ENCODE peak calls at places on chromosomes 16 and 17, in four cellular contexts. H is cardiac fibroblast, R is lower leg skin, W is mesendoderm. U is an unnamed sample.

GRCh38 chr17:27446569-27447301 is 9.5 kb upstream of the KSR1 start:
- DNase-seq in H (peak), R (no peak), W (peak), U (no peak)

GRCh38 chr16:66355526-66355925 is 11.0 kb upstream of the CDH5 start:
- DNase-seq in H (no peak), R (no peak), W (no peak), U (no peak)

GRCh38 chr17:72811976-72812687 is 280.4 kb downstream of the SLC39A11 start:
- DNase-seq in H (peak), R (no peak), W (no peak), U (no peak)

GRCh38 chr16:252366-253337 is 18.0 kb downstream of the FAM234A start:
- DNase-seq in H (peak), R (no peak), W (no peak), U (no peak)

GRCh38 chr16:873243-873661 is 72.7 kb upstream of the GNG13 start:
- DNase-seq in H (no peak), R (no peak), W (no peak), U (no peak)

GRCh38 chr16:1763521-1764511 is 7.5 kb downstream of the NME3 start:
- DNase-seq in H (peak), R (no peak), W (peak), U (peak)

GRCh38 chr16:76428858-76429257 is 151.7 kb downstream of the CNTNAP4 start:
- DNase-seq in H (peak), R (no peak), W (no peak), U (no peak)

GRCh38 chr16:559021-559380 is 1.2 kb upstream of the PRR35 start:
- DNase-seq in H (no peak), R (no peak), W (no peak), U (no peak)

GRCh38 chr17:73522696-73523095 is 121.5 kb downstream of the SDK2 start:
- DNase-seq in H (no peak), R (no peak), W (no peak), U (no peak)

GRCh38 chr17:83149326-83149725 is 69.9 kb downstream of the METRNL start:
- DNase-seq in H (no peak), R (peak), W (no peak), U (no peak)

GRCh38 chr17:79623786-79624657 is 13.2 kb upstream of the RBFOX3 start:
- DNase-seq in H (no peak), R (no peak), W (no peak), U (no peak)

GRCh38 chr16:23496826-23497542 is 13.3 kb downstream of the GGA2 start:
- DNase-seq in H (peak), R (peak), W (no peak), U (no peak)

GRCh38 chr16:47142469-47143328 is 1.0 kb downstream of the NETO2 start:
- DNase-seq in H (peak), R (no peak), W (peak), U (peak)

GRCh38 chr16:54063374-54063773 is 223.2 kb downstream of the IRX3 start:
- DNase-seq in H (peak), R (no peak), W (no peak), U (no peak)

GRCh38 chr17:218711-219110 is 37.3 kb upstream of the DOC2B start:
- DNase-seq in H (no peak), R (no peak), W (no peak), U (no peak)

GRCh38 chr17:49903523-49903922 is 55.7 kb upstream of the TAC4 start:
- DNase-seq in H (no peak), R (no peak), W (no peak), U (no peak)

GRCh38 chr16:14485131-14485551 is 144.9 kb downstream of the PARN start:
- DNase-seq in H (peak), R (no peak), W (peak), U (no peak)

GRCh38 chr17:7988750-7989178 is 13.7 kb upstream of the GUCY2D start:
- DNase-seq in H (peak), R (peak), W (peak), U (peak)

GRCh38 chr17:75643033-75644017 is 10.1 kb downstream of the SMIM5 start:
- DNase-seq in H (no peak), R (no peak), W (peak), U (no peak)

GRCh38 chr17:11140028-11140427 is 101.0 kb upstream of the SHISA6 start:
- DNase-seq in H (no peak), R (no peak), W (no peak), U (peak)

GRCh38 chr17:17370711-17371110 is 67.5 kb downstream of the NT5M start:
- DNase-seq in H (no peak), R (no peak), W (no peak), U (no peak)

GRCh38 chr17:81720267-81721071 is 8.4 kb downstream of the SLC25A10 start:
- DNase-seq in H (no peak), R (no peak), W (no peak), U (no peak)

GRCh38 chr17:32926183-32926582 is 1.8 kb upstream of the TMEM98 start:
- DNase-seq in H (no peak), R (no peak), W (no peak), U (no peak)

GRCh38 chr17:40460585-40460975 is 17.3 kb downstream of the IGFBP4 start:
- DNase-seq in H (no peak), R (no peak), W (no peak), U (peak)

GRCh38 chr17:78168906-78169793 is 769 bp downstream of the SYNGR2 start:
- DNase-seq in H (peak), R (no peak), W (peak), U (peak)

GRCh38 chr16:53827741-53828140 is 123.8 kb downstream of the FTO start:
- DNase-seq in H (peak), R (no peak), W (no peak), U (no peak)

GRCh38 chr16:369275-369865 is 968 bp downstream of the MRPL28 start:
- DNase-seq in H (no peak), R (no peak), W (no peak), U (no peak)

GRCh38 chr17:79188048-79188447 is 113.4 kb downstream of the ENGASE start:
- DNase-seq in H (no peak), R (no peak), W (peak), U (peak)

GRCh38 chr16:48350716-48351115 is 34.5 kb downstream of the SIAH1 start:
- DNase-seq in H (no peak), R (no peak), W (peak), U (no peak)

GRCh38 chr16:83040174-83040573 is 413.4 kb downstream of the CDH13 start:
- DNase-seq in H (no peak), R (no peak), W (no peak), U (no peak)

DNA sequence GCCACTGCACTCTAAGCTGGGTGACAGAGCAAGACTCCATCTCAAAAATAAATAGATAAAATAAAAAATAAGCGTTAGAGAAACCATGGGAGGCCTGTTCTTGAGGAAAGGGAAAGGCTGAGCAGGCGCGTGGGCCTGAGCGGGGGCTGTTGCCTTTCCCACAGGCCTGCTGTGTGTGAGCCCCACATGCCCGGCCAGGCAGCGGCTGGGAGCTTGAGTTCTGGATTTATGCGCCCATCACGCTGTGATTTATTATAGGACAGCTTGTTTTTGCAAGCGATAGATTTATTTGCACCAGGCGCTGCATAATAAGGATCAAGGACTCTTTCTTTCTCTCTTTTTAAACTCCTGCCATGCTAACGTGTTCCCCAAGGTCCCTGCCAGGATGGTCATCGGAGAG is 14.8 kb upstream of the WFDC1 start:
- DNase-seq in H (no peak), R (no peak), W (no peak), U (no peak)
- H3K4me3 ChIP-seq in H (no peak), R (no peak), W (no peak), U (no peak)

DNA sequence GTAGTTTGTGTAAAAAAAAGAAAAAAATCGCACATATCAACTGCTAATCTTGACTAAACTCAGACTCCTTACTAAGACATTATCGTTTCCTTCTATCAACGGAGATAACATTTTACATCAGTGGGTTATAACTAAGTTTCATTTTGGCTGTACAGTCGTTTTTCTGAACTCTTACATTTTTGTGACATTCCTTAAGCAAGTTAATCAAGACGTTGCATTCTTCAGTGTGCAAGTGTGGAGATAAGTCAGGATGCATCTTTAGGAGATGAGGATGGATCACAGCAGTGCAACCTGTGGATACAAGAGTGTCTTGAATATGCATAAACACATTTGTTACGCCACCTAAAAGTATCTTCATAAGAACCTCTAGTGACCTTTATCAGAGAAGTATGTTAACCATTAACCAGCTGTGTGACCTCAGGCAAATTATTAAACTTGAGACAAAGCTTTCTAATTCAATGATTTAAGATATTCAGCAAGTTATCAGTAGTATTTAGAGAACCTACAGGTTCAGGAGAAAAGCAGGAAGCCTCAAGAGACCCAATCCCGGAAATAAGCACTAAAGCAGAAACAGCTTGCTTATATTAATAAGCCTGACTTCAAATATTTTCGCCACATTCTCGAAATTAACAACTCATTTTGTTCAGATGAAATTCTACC is 9.4 kb downstream of the CMC2 start:
- DNase-seq in H (peak), R (no peak), W (no peak), U (peak)
- H3K4me3 ChIP-seq in H (peak), R (no peak), W (no peak), U (peak)

DNA sequence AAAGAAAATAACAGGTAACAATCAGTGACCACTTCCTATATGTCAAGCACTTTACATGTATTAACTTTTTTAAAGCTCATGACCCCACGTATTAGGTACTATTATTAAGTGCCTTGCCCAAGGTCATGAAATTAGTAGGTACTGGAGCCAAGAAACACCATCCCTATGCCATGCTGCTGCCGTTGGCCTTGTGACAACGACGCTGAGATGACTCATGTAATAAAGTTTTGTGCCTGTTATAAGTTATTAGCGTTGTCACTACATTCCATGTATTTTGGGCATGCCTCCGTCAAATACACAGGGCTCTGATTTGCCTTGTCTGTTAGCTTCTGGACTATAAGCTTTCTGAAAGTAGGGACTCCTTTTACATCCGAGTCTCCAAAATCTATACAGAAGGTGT is 1.4 kb downstream of the BBS2 start:
- DNase-seq in H (no peak), R (no peak), W (no peak), U (peak)
- H3K4me3 ChIP-seq in H (no peak), R (no peak), W (no peak), U (no peak)

GRCh38 chr16:68091604-68092261 is 6.6 kb downstream of the NFATC3 start:
- DNase-seq in H (peak), R (no peak), W (no peak), U (no peak)

GRCh38 chr16:68090526-68090925 is 5.4 kb downstream of the NFATC3 start:
- DNase-seq in H (no peak), R (no peak), W (no peak), U (no peak)

GRCh38 chr16:68089067-68089466 is 3.9 kb downstream of the NFATC3 start:
- DNase-seq in H (no peak), R (no peak), W (no peak), U (no peak)

GRCh38 chr16:68088130-68088972 is 3.2 kb downstream of the NFATC3 start:
- DNase-seq in H (no peak), R (no peak), W (no peak), U (no peak)

GRCh38 chr16:68090109-68090508 is 4.9 kb downstream of the NFATC3 start:
- DNase-seq in H (no peak), R (no peak), W (no peak), U (no peak)
- H3K4me3 ChIP-seq in H (no peak), R (no peak), W (no peak), U (no peak)

GRCh38 chr16:73066321-73066926 is 18.5 kb upstream of the ZFHX3 start:
- DNase-seq in H (no peak), R (no peak), W (no peak), U (no peak)
- H3K4me3 ChIP-seq in H (no peak), R (no peak), W (no peak), U (no peak)

GRCh38 chr17:2595200-2595599 is 1.7 kb downstream of the PAFAH1B1 start:
- DNase-seq in H (no peak), R (no peak), W (no peak), U (no peak)

GRCh38 chr17:2591040-2591640 is 2.3 kb upstream of the PAFAH1B1 start:
- DNase-seq in H (no peak), R (no peak), W (no peak), U (no peak)

GRCh38 chr17:2593846-2594656 is 597 bp downstream of the PAFAH1B1 start:
- DNase-seq in H (peak), R (peak), W (peak), U (peak)

GRCh38 chr17:2594657-2595085 is 1.2 kb downstream of the PAFAH1B1 start:
- DNase-seq in H (no peak), R (no peak), W (no peak), U (peak)

DNA sequence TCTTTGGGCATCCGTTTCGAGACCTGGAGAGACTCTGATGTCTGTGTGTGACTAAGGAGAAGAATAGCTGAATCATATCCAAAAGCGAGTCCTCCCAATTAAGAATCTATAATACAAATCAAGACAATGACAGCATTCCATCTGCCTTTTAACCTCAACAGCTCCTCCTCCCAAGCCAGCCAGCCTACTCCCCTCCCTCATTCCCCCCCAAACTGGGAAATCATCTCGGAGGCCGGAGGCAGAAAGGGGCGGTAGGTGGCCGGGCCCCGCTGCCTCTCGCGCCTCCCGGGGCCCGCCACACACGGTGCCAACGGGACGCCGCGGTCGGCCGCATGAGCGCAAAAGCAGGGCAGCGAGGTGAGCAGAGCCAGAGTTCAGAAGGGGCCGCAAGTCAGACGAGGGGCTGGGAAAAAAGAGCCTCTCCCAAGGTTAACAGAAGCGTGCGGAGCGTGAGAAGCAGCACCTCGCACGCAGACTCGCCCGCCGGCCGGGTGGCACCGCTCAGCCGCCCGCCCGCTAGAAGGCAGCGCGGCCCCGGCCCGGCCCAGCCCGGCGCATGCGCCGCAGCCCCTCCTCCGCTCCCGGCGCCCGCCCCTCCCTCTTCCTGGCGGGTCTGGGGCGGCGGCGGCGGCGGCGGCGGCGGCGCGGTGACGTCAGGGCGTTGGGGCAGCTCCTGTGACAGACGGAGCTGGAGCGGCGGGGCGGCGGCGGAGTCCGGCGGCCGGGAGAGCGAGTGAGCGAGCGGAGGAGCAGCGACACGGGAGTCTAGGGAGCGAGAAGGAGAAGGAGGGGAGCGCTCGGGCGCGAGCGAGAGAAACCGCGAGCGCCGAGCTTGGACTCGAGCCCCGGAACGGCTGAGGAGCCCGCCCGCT is at the start of gene PAFAH1B1:
- DNase-seq in H (peak), R (peak), W (peak), U (peak)
- H3K4me3 ChIP-seq in H (peak), R (peak), W (peak), U (peak)

GRCh38 chr17:5581655-5582054 is 2.7 kb downstream of the NLRP1 start:
- DNase-seq in H (no peak), R (no peak), W (no peak), U (no peak)

GRCh38 chr17:5582177-5582885 is 2.0 kb downstream of the NLRP1 start:
- DNase-seq in H (no peak), R (no peak), W (no peak), U (no peak)

GRCh38 chr17:5584383-5584951 is at the start of gene NLRP1:
- DNase-seq in H (peak), R (peak), W (peak), U (peak)

GRCh38 chr17:5584971-5585794 is 874 bp upstream of the NLRP1 start:
- DNase-seq in H (peak), R (no peak), W (peak), U (no peak)

GRCh38 chr17:5583426-5584382 is 605 bp downstream of the NLRP1 start:
- DNase-seq in H (peak), R (peak), W (no peak), U (no peak)
- H3K4me3 ChIP-seq in H (peak), R (peak), W (no peak), U (no peak)

DNA sequence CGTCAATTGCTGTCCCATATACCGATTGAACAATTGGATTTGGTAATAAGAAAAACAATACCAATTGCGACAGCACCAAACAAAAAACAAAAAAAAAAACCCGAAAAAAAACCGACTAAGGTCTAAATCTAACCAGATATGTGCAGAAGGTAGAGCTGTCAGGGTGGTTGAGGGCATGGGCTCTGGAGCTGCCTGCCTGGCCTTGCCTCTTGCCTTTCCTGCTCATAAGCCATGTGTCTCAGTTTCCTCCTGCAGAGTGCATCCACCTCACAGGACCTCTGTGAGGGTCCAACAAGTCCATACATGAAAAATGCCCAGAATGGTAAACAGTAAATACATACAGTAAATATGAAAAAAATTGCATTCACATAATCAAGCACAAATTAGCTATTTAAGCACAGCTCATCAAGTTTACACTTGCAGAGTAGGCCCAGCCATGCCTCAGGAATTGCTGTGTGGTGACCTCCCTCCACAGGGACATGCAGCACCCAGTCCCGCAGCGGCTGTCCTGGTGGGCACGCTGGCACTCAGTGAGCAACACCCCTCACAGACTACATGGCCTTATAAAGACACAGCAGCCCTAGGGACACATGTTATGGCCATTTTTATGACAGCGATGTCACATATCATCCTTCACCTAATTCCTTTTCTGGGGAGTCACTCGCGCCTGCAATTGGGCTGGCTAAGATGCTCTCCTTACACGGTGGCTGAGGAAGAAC is 17.9 kb downstream of the TBC1D28 start:
- DNase-seq in H (no peak), R (no peak), W (no peak), U (no peak)
- H3K4me3 ChIP-seq in H (no peak), R (no peak), W (no peak), U (no peak)